ENCODE peak calls at places on chromosomes 6 and 20, in six cellular contexts. G, O, E, D, Y and R are unnamed samples.

GRCh38 chr6:129370268-129370916 is 339.6 kb downstream of the ARHGAP18 start:
- DNase-seq in G (peak; percentile 29), E (peak; percentile 57), O (peak; percentile 30), D (peak; percentile 5), Y (peak; percentile 73), R (peak; percentile 50)

GRCh38 chr6:8939615-8940014 is 504.3 kb upstream of the SLC35B3 start:
- DNase-seq in E (no peak), Y (no peak), D (no peak), G (no peak), O (no peak), R (no peak)

GRCh38 chr6:52161689-52162438 is 24.3 kb upstream of the IL17A start:
- DNase-seq in O (no peak), G (no peak), E (no peak), D (no peak), Y (no peak), R (no peak)

GRCh38 chr6:4316867-4317400 is 181.6 kb upstream of the ECI2 start:
- DNase-seq in D (no peak), Y (peak; percentile 46), O (no peak), E (peak; percentile 90), G (no peak), R (peak; percentile 82)

GRCh38 chr6:27383011-27383410 is 5.5 kb upstream of the ZNF391 start:
- DNase-seq in G (no peak), E (no peak), Y (no peak), O (no peak), D (no peak), R (no peak)

GRCh38 chr20:24406251-24406650 is 63.2 kb upstream of the SYNDIG1 start:
- DNase-seq in G (no peak), Y (no peak), E (no peak), D (no peak), O (no peak), R (no peak)

GRCh38 chr6:161272600-161273355 is 1.1 kb downstream of the AGPAT4 start:
- DNase-seq in D (no peak), O (peak; percentile 46), G (peak; percentile 63), Y (peak; percentile 39), E (peak; percentile 59), R (peak; percentile 85)

GRCh38 chr20:36792422-36792821 is 18.9 kb upstream of the DSN1 start:
- DNase-seq in O (peak; percentile 84), D (peak; percentile 56), E (peak; percentile 72), Y (peak; percentile 88), G (peak; percentile 61), R (peak; percentile 81)

GRCh38 chr20:4160761-4161305 is 145.5 kb upstream of the RNF24 start:
- DNase-seq in G (no peak), E (peak; percentile 54), Y (no peak), D (no peak), O (no peak), R (peak; percentile 87)

GRCh38 chr20:62415354-62416111 is 8.4 kb upstream of the CABLES2 start:
- DNase-seq in G (no peak), O (no peak), D (no peak), E (no peak), Y (no peak), R (no peak)

GRCh38 chr6:13813621-13814175 is 659 bp downstream of the MCUR1 start:
- DNase-seq in D (peak; percentile 59), Y (peak; percentile 81), E (peak; percentile 50), G (peak; percentile 78), O (peak; percentile 87), R (peak; percentile 84)

GRCh38 chr20:5918856-5919633 is 31.3 kb downstream of the TRMT6 start:
- DNase-seq in O (no peak), G (no peak), Y (no peak), D (no peak), E (peak; percentile 44), R (peak; percentile 43)

GRCh38 chr6:2563635-2564034 is 187.1 kb downstream of the MYLK4 start:
- DNase-seq in Y (no peak), D (no peak), O (no peak), G (no peak), E (peak; percentile 20), R (no peak)

GRCh38 chr20:58892126-58892931 is 39.8 kb downstream of the GNAS start:
- DNase-seq in Y (peak; percentile 54), D (no peak), G (peak; percentile 67), O (peak; percentile 70), E (peak; percentile 50), R (peak; percentile 78)

GRCh38 chr6:155795173-155795796 is 339.6 kb upstream of the NOX3 start:
- DNase-seq in G (no peak), O (no peak), D (no peak), E (no peak), Y (no peak), R (no peak)
- H4K91ac ChIP-seq in G (no peak overlapping the region), O (no peak overlapping the region), D (no peak overlapping the region), E (no peak overlapping the region), Y (no peak overlapping the region), R (no peak overlapping the region)

DNA sequence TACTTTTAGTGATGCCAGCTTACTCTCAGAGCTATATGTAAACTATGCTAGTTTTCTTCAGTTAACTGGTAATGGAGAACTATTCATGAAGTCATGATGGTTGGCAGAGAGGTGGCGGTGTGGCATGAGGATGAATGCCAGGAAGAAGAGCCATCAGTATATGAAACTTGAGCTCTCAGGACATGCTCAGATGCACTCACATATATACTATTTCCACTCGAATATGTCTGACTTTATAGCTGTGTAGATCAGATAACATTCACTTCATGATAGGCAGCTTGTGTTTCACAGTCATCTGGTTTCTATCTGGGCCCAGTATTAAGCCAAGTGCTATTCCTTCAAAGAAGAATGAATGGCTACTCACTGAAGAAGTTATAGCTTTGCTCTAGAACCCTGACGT is 46.2 kb upstream of the CEP85L start:
- DNase-seq in E (no peak), Y (no peak), O (no peak), G (no peak), D (no peak), R (no peak)
- H4K91ac ChIP-seq in E (no peak overlapping the region), Y (no peak overlapping the region), O (no peak overlapping the region), G (no peak overlapping the region), D (no peak overlapping the region), R (no peak overlapping the region)

GRCh38 chr20:32764000-32764960 is 2.1 kb downstream of the DNMT3B start:
- DNase-seq in E (no peak), G (no peak), O (peak; percentile 92), Y (no peak), D (peak; percentile 89), R (no peak)

GRCh38 chr20:32763202-32763999 is 1.2 kb downstream of the DNMT3B start:
- DNase-seq in Y (peak; percentile 13), G (no peak), D (no peak), O (no peak), E (no peak), R (no peak)

GRCh38 chr20:32762754-32763201 is 593 bp downstream of the DNMT3B start:
- DNase-seq in E (no peak), O (no peak), G (no peak), D (no peak), Y (peak; percentile 4), R (peak; percentile 27)

GRCh38 chr20:32772046-32772445 is 9.9 kb downstream of the DNMT3B start:
- DNase-seq in Y (peak; percentile 60), G (no peak), D (no peak), E (no peak), O (no peak), R (no peak)

DNA sequence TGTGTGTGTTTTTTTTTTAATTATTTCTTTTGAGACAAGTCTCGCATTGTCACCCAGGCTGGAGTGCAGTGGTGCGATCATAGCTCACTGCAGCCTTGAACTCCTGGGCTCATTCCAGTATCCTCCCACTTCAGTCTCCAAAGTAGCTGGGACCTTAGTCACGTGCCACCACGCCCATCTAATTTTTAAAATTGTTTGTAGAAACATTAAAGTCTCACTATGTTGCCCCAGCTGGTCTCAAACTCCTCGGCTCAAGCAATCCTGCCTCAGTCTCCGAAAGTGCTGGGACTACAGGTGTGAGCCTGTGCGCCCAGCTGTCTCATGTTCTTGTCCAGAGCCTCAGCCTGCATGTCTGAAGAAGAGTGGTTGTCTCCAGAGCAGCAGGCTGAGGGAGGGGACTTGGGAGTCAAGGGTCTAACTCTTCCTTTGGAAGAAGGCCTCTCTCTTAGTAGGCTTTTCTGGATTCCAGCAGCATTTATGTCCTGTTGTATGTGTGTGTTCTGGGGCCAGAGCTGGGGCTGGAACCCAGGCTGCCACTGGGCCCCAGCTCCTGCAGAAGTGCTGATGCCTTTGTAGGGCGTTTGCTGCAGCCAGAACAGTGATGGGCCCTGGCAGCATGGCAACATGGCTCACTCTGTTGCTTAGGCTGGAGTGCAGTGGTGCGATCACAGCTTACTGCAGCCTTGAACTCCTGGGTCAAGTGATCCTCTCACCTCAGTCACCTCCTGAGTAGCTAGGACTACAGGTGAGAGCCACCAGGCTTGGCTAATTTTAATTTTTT is 5.4 kb downstream of the DNMT3B start:
- DNase-seq in D (no peak), E (no peak), Y (no peak), G (no peak), O (no peak), R (no peak)
- H4K91ac ChIP-seq in D (no peak overlapping the region), E (no peak overlapping the region), Y (no peak overlapping the region), G (no peak overlapping the region), O (no peak overlapping the region), R (no peak overlapping the region)

GRCh38 chr6:143097224-143097795 is 36.6 kb downstream of the AIG1 start:
- DNase-seq in D (no peak), G (no peak), Y (no peak), E (peak; percentile 37), O (no peak), R (no peak)
- H4K91ac ChIP-seq in D (no peak overlapping the region), G (no peak overlapping the region), Y (no peak overlapping the region), E (no peak overlapping the region), O (no peak overlapping the region), R (no peak overlapping the region)

DNA sequence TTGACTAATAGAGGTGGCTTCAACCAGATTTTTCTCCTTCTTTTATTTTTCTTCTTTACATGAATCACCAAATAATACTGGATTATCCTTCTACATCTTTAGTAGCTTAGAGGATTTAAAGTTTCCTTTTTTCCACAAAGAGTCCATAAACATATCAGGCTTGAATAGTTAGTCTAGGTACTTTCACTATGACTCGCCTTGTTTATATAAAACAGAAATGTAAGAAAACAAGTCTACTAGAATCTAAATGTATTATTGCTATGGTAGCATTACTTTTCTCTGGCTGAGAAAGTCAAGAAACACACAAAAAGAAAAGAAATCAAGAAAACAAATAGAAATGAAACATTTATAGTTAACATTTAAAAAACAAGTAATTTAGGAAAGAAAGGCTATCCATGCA is 215.2 kb downstream of the PTPRK start:
- DNase-seq in E (peak; percentile 72), O (no peak), Y (no peak), D (no peak), G (no peak), R (peak; percentile 35)
- H4K91ac ChIP-seq in E (no peak overlapping the region), O (no peak overlapping the region), Y (no peak overlapping the region), D (no peak overlapping the region), G (no peak overlapping the region), R (no peak overlapping the region)